ENCODE peak calls at places on chromosomes 1 and 21, in seven cellular contexts. R, A, X, G, S, I and P are unnamed samples.

GRCh38 chr1:22176258-22176657 is 33.4 kb upstream of the WNT4 start:
- DNase-seq in R (peak), A (peak), X (no peak), G (no peak), S (peak), I (no peak), P (no peak)

GRCh38 chr1:62687421-62687902 is 724 bp downstream of the DOCK7 start:
- DNase-seq in R (peak), A (peak), X (peak), G (no peak), S (no peak), I (peak), P (peak)

GRCh38 chr1:71658295-71658694 is 577.5 kb upstream of the ZRANB2 start:
- DNase-seq in R (no peak), A (no peak), X (no peak), G (no peak), S (no peak), I (no peak), P (no peak)

GRCh38 chr1:223109581-223110026 is 33.4 kb downstream of the TLR5 start:
- DNase-seq in R (no peak), A (no peak), X (no peak), G (no peak), S (no peak), I (no peak), P (no peak)

GRCh38 chr1:183022202-183023145 is 746 bp upstream of the LAMC1 start:
- DNase-seq in R (peak), A (peak), X (peak), G (peak), S (peak), I (peak), P (peak)

GRCh38 chr1:25565188-25565591 is 21.8 kb downstream of the LDLRAP1 start:
- DNase-seq in R (peak), A (no peak), X (no peak), G (no peak), S (no peak), I (peak), P (no peak)

GRCh38 chr1:12488666-12489354 is 129.2 kb downstream of the DHRS3 start:
- DNase-seq in R (no peak), A (no peak), X (no peak), G (no peak), S (no peak), I (no peak), P (no peak)

GRCh38 chr1:31570228-31570627 is 6.1 kb upstream of the TINAGL1 start:
- DNase-seq in R (no peak), A (no peak), X (no peak), G (no peak), S (no peak), I (no peak), P (no peak)

GRCh38 chr1:154730986-154731489 is 123.1 kb upstream of the ADAR start:
- DNase-seq in R (no peak), A (no peak), X (no peak), G (no peak), S (no peak), I (no peak), P (peak)

GRCh38 chr1:43367026-43367903 is 546 bp downstream of the ELOVL1 start:
- DNase-seq in R (peak), A (peak), X (peak), G (peak), S (peak), I (peak), P (no peak)

GRCh38 chr1:194466706-194467105 is 1280.3 kb upstream of the B3GALT2 start:
- DNase-seq in R (no peak), A (no peak), X (no peak), G (no peak), S (no peak), I (no peak), P (no peak)

GRCh38 chr1:23562138-23562819 is 3.0 kb upstream of the ID3 start:
- DNase-seq in R (peak), A (peak), X (peak), G (peak), S (peak), I (peak), P (peak)

GRCh38 chr1:84073266-84073665 is 70.8 kb upstream of the PRKACB start:
- DNase-seq in R (no peak), A (no peak), X (no peak), G (no peak), S (no peak), I (no peak), P (no peak)

GRCh38 chr1:243950166-243950565 is 100.1 kb upstream of the AKT3 start:
- DNase-seq in R (no peak), A (no peak), X (no peak), G (no peak), S (no peak), I (no peak), P (no peak)

GRCh38 chr1:2377751-2378440 is 13.5 kb downstream of the MORN1 start:
- DNase-seq in R (no peak), A (no peak), X (peak), G (peak), S (no peak), I (no peak), P (no peak)

GRCh38 chr1:61397915-61398314 is 315.6 kb downstream of the NFIA start:
- DNase-seq in R (no peak), A (no peak), X (no peak), G (no peak), S (no peak), I (peak), P (no peak)

GRCh38 chr1:52002038-52002917 is 11.8 kb upstream of the RAB3B start:
- DNase-seq in R (peak), A (peak), X (peak), G (no peak), S (no peak), I (peak), P (peak)

GRCh38 chr1:99645699-99646531 is at the start of gene PALMD:
- DNase-seq in R (no peak), A (no peak), X (peak), G (peak), S (no peak), I (peak), P (no peak)

GRCh38 chr1:24866211-24867063 is 63.6 kb downstream of the RUNX3 start:
- DNase-seq in R (no peak), A (no peak), X (no peak), G (no peak), S (no peak), I (no peak), P (no peak)

GRCh38 chr1:34268311-34269042 is 91.8 kb downstream of the C1orf94 start:
- DNase-seq in R (no peak), A (no peak), X (no peak), G (no peak), S (no peak), I (no peak), P (no peak)

GRCh38 chr1:99264201-99265021 is at the start of gene PLPPR4:
- DNase-seq in R (no peak), A (no peak), X (peak), G (peak), S (no peak), I (no peak), P (peak)

GRCh38 chr1:37323486-37324377 is 150.6 kb upstream of the ZC3H12A start:
- DNase-seq in R (peak), A (peak), X (peak), G (no peak), S (no peak), I (no peak), P (no peak)

GRCh38 chr1:179870870-179871269 is 6.7 kb downstream of the TOR1AIP2 start:
- DNase-seq in R (no peak), A (no peak), X (no peak), G (no peak), S (no peak), I (no peak), P (no peak)

GRCh38 chr1:67787746-67788145 is 45.5 kb downstream of the GNG12 start:
- DNase-seq in R (no peak), A (no peak), X (no peak), G (no peak), S (no peak), I (no peak), P (no peak)

GRCh38 chr21:44427241-44428120 is 27.8 kb upstream of the LRRC3 start:
- DNase-seq in R (no peak), A (no peak), X (no peak), G (peak), S (no peak), I (no peak), P (no peak)

GRCh38 chr1:54238353-54239040 is 38.5 kb downstream of the MRPL37 start:
- DNase-seq in R (no peak), A (no peak), X (no peak), G (peak), S (no peak), I (no peak), P (no peak)

GRCh38 chr1:172473302-172473701 is 29.4 kb upstream of the PIGC start:
- DNase-seq in R (no peak), A (no peak), X (no peak), G (no peak), S (no peak), I (no peak), P (no peak)

GRCh38 chr1:53733447-53733931 is 5.5 kb downstream of the GLIS1 start:
- DNase-seq in R (no peak), A (no peak), X (no peak), G (no peak), S (no peak), I (no peak), P (no peak)

GRCh38 chr1:54971317-54971791 is 9.1 kb upstream of the TMEM61 start:
- DNase-seq in R (no peak), A (no peak), X (no peak), G (no peak), S (no peak), I (no peak), P (no peak)

GRCh38 chr1:54310439-54311328 is 95.5 kb downstream of the SSBP3 start:
- DNase-seq in R (peak), A (peak), X (peak), G (peak), S (no peak), I (no peak), P (no peak)

GRCh38 chr1:47184771-47185677 is 4.8 kb downstream of the PDZK1IP1 start:
- DNase-seq in R (no peak), A (no peak), X (no peak), G (no peak), S (no peak), I (no peak), P (peak)
- TF ChIP-seq CTCF in R (no peak), A (no peak), X (no peak), G (no peak), S (no peak), I (no peak), P (no peak)

DNA sequence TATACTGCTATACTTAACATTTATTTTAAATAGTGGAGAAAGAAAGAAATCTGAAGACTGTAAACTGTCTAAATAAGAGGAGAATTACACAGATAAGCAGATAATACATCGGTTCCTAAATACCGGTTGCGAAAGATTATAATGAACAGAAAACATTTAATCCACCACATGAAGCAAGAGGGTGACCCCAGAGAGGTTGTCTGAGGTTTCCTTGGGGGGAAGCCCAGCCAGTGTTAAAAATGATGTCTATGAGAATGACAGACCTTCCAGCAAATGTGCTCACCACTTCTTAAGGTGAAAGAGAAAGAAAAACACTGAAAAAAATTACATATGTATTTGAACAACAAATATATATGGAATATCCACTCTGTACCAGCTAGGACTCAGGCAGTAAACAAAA is 356.3 kb upstream of the KAZN start:
- DNase-seq in R (no peak), A (no peak), X (no peak), G (no peak), S (no peak), I (no peak), P (no peak)
- TF ChIP-seq CTCF in R (no peak), A (no peak), X (no peak), G (no peak), S (no peak), I (no peak), P (no peak)

GRCh38 chr21:26845750-26846035 is 484 bp upstream of the ADAMTS1 start:
- DNase-seq in R (no peak), A (no peak), X (no peak), G (no peak), S (no peak), I (no peak), P (no peak)

GRCh38 chr21:26842976-26843911 is 2.0 kb downstream of the ADAMTS1 start:
- DNase-seq in R (no peak), A (no peak), X (peak), G (peak), S (no peak), I (peak), P (peak)

GRCh38 chr21:26845066-26845749 is at the start of gene ADAMTS1:
- DNase-seq in R (no peak), A (no peak), X (peak), G (peak), S (no peak), I (peak), P (peak)

GRCh38 chr21:26843912-26844257 is 1.3 kb downstream of the ADAMTS1 start:
- DNase-seq in R (no peak), A (no peak), X (no peak), G (no peak), S (no peak), I (no peak), P (no peak)

GRCh38 chr21:26844258-26845065 is 747 bp downstream of the ADAMTS1 start:
- DNase-seq in R (no peak), A (no peak), X (peak), G (peak), S (no peak), I (peak), P (peak)
- TF ChIP-seq CTCF in R (no peak), A (no peak), X (no peak), G (no peak), S (no peak), I (no peak), P (no peak)

DNA sequence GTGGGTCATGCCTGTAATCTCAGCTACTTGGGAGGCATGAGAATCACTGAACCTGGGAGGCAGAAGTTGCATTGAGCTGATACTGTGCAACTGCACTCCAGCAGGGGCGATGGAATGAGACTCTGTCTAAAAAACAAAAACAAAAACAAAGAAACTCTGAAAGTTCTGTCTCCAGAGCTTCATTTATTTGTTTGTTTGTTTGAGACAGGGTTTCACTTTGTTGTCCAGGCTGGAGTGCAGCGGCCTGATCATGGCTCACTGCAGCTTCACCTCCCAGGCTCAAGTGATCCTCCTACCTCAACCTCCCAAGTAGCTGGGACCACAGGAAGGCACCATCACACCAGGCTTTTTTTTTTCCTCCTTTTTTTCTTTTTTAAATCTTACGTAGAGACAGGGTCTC is 191.8 kb upstream of the TNR start:
- DNase-seq in R (no peak), A (no peak), X (no peak), G (no peak), S (no peak), I (no peak), P (no peak)
- TF ChIP-seq CTCF in R (no peak), A (no peak), X (no peak), G (no peak), S (no peak), I (no peak), P (no peak)

GRCh38 chr1:40592107-40592773 is 60.8 kb downstream of the ZNF684 start:
- DNase-seq in R (peak), A (peak), X (no peak), G (no peak), S (no peak), I (peak), P (no peak)
- TF ChIP-seq CTCF in R (peak), A (peak), X (peak), G (peak), S (no peak), I (peak), P (no peak)